ENCODE peak calls at places on chromosome 3, in ten cellular contexts. One of them, this sample, is unnamed.
A peak's percentile ranks its signal among the peaks of the same experiment; 100 is the strongest.

GRCh38 chr3:197495059-197495455 is 60.7 kb downstream of the BDH1 start:
- DNase-seq in activated CD4-positive, alpha-beta T cell treated with anti-CD3 and anti-CD28 coated beads, Interleukin-2, amount 10 ng/mL, durations not matched to agents 7 days and 5 days: no peak
- DNase-seq in GM20000: peak; percentile 54
- DNase-seq in RWPE1: no peak
- DNase-seq in stimulated activated CD8-positive, alpha-beta memory T cell treated with anti-CD3 and anti-CD28 coated beads, Interleukin-12 subunit alpha, Interleukin-12 subunit beta, amount 100 ng/mL, for 4 hours: no peak
- DNase-seq in EH: no peak
- DNase-seq in foreskin fibroblast: no peak
- DNase-seq in NCI-H1436 treated with DMSO at 0.1 percent for 48 hours: no peak
- DNase-seq in HTR-8/SVneo: no peak
- DNase-seq in fibroblast of lung: no peak
- DNase-seq in this sample: no peak

GRCh38 chr3:13022348-13023250 is 50.6 kb downstream of the IQSEC1 start:
- DNase-seq in activated CD4-positive, alpha-beta T cell treated with anti-CD3 and anti-CD28 coated beads, Interleukin-2, amount 10 ng/mL, durations not matched to agents 7 days and 5 days: no peak
- DNase-seq in GM20000: peak; percentile 67
- DNase-seq in RWPE1: no peak
- DNase-seq in stimulated activated CD8-positive, alpha-beta memory T cell treated with anti-CD3 and anti-CD28 coated beads, Interleukin-12 subunit alpha, Interleukin-12 subunit beta, amount 100 ng/mL, for 4 hours: no peak
- DNase-seq in EH: peak; percentile 84
- DNase-seq in foreskin fibroblast: peak; percentile 82
- DNase-seq in NCI-H1436 treated with DMSO at 0.1 percent for 48 hours: no peak
- DNase-seq in HTR-8/SVneo: peak; percentile 87
- DNase-seq in fibroblast of lung: peak; percentile 94
- DNase-seq in this sample: no peak

GRCh38 chr3:27728195-27729087 is 6.3 kb upstream of the EOMES start:
- DNase-seq in activated CD4-positive, alpha-beta T cell treated with anti-CD3 and anti-CD28 coated beads, Interleukin-2, amount 10 ng/mL, durations not matched to agents 7 days and 5 days: no peak
- DNase-seq in GM20000: peak; percentile 30
- DNase-seq in RWPE1: no peak
- DNase-seq in stimulated activated CD8-positive, alpha-beta memory T cell treated with anti-CD3 and anti-CD28 coated beads, Interleukin-12 subunit alpha, Interleukin-12 subunit beta, amount 100 ng/mL, for 4 hours: no peak
- DNase-seq in EH: no peak
- DNase-seq in foreskin fibroblast: peak; percentile 36
- DNase-seq in NCI-H1436 treated with DMSO at 0.1 percent for 48 hours: no peak
- DNase-seq in HTR-8/SVneo: no peak
- DNase-seq in fibroblast of lung: no peak
- DNase-seq in this sample: no peak

GRCh38 chr3:122691195-122691594 is 10.6 kb downstream of the PARP14 start:
- DNase-seq in activated CD4-positive, alpha-beta T cell treated with anti-CD3 and anti-CD28 coated beads, Interleukin-2, amount 10 ng/mL, durations not matched to agents 7 days and 5 days: no peak
- DNase-seq in GM20000: peak; percentile 34
- DNase-seq in RWPE1: peak; percentile 13
- DNase-seq in stimulated activated CD8-positive, alpha-beta memory T cell treated with anti-CD3 and anti-CD28 coated beads, Interleukin-12 subunit alpha, Interleukin-12 subunit beta, amount 100 ng/mL, for 4 hours: no peak
- DNase-seq in EH: peak; percentile 66
- DNase-seq in foreskin fibroblast: peak; percentile 66
- DNase-seq in NCI-H1436 treated with DMSO at 0.1 percent for 48 hours: no peak
- DNase-seq in HTR-8/SVneo: no peak
- DNase-seq in fibroblast of lung: peak; percentile 82
- DNase-seq in this sample: peak; percentile 63

GRCh38 chr3:184016169-184016570 is 1.5 kb downstream of the ABCC5 start:
- DNase-seq in activated CD4-positive, alpha-beta T cell treated with anti-CD3 and anti-CD28 coated beads, Interleukin-2, amount 10 ng/mL, durations not matched to agents 7 days and 5 days: no peak
- DNase-seq in GM20000: no peak
- DNase-seq in RWPE1: no peak
- DNase-seq in stimulated activated CD8-positive, alpha-beta memory T cell treated with anti-CD3 and anti-CD28 coated beads, Interleukin-12 subunit alpha, Interleukin-12 subunit beta, amount 100 ng/mL, for 4 hours: no peak
- DNase-seq in EH: no peak
- DNase-seq in foreskin fibroblast: no peak
- DNase-seq in NCI-H1436 treated with DMSO at 0.1 percent for 48 hours: no peak
- DNase-seq in HTR-8/SVneo: no peak
- DNase-seq in fibroblast of lung: no peak
- DNase-seq in this sample: no peak

GRCh38 chr3:45646051-45646585 is 43.1 kb upstream of the SACM1L start:
- DNase-seq in activated CD4-positive, alpha-beta T cell treated with anti-CD3 and anti-CD28 coated beads, Interleukin-2, amount 10 ng/mL, durations not matched to agents 7 days and 5 days: no peak
- DNase-seq in GM20000: no peak
- DNase-seq in RWPE1: no peak
- DNase-seq in stimulated activated CD8-positive, alpha-beta memory T cell treated with anti-CD3 and anti-CD28 coated beads, Interleukin-12 subunit alpha, Interleukin-12 subunit beta, amount 100 ng/mL, for 4 hours: no peak
- DNase-seq in EH: no peak
- DNase-seq in foreskin fibroblast: no peak
- DNase-seq in NCI-H1436 treated with DMSO at 0.1 percent for 48 hours: no peak
- DNase-seq in HTR-8/SVneo: no peak
- DNase-seq in fibroblast of lung: no peak
- DNase-seq in this sample: no peak

GRCh38 chr3:147318900-147319299 is 87.4 kb downstream of the ZIC4 start:
- DNase-seq in activated CD4-positive, alpha-beta T cell treated with anti-CD3 and anti-CD28 coated beads, Interleukin-2, amount 10 ng/mL, durations not matched to agents 7 days and 5 days: no peak
- DNase-seq in GM20000: no peak
- DNase-seq in RWPE1: no peak
- DNase-seq in stimulated activated CD8-positive, alpha-beta memory T cell treated with anti-CD3 and anti-CD28 coated beads, Interleukin-12 subunit alpha, Interleukin-12 subunit beta, amount 100 ng/mL, for 4 hours: no peak
- DNase-seq in EH: peak; percentile 25
- DNase-seq in foreskin fibroblast: peak; percentile 13
- DNase-seq in NCI-H1436 treated with DMSO at 0.1 percent for 48 hours: no peak
- DNase-seq in HTR-8/SVneo: no peak
- DNase-seq in fibroblast of lung: no peak
- DNase-seq in this sample: no peak

GRCh38 chr3:122929576-122930365 is 97.8 kb downstream of the SEMA5B start:
- DNase-seq in activated CD4-positive, alpha-beta T cell treated with anti-CD3 and anti-CD28 coated beads, Interleukin-2, amount 10 ng/mL, durations not matched to agents 7 days and 5 days: no peak
- DNase-seq in GM20000: no peak
- DNase-seq in RWPE1: no peak
- DNase-seq in stimulated activated CD8-positive, alpha-beta memory T cell treated with anti-CD3 and anti-CD28 coated beads, Interleukin-12 subunit alpha, Interleukin-12 subunit beta, amount 100 ng/mL, for 4 hours: no peak
- DNase-seq in EH: no peak
- DNase-seq in foreskin fibroblast: no peak
- DNase-seq in NCI-H1436 treated with DMSO at 0.1 percent for 48 hours: no peak
- DNase-seq in HTR-8/SVneo: no peak
- DNase-seq in fibroblast of lung: no peak
- DNase-seq in this sample: no peak

GRCh38 chr3:35670408-35670807 is 31.1 kb downstream of the ARPP21 start:
- DNase-seq in activated CD4-positive, alpha-beta T cell treated with anti-CD3 and anti-CD28 coated beads, Interleukin-2, amount 10 ng/mL, durations not matched to agents 7 days and 5 days: no peak
- DNase-seq in GM20000: no peak
- DNase-seq in RWPE1: no peak
- DNase-seq in stimulated activated CD8-positive, alpha-beta memory T cell treated with anti-CD3 and anti-CD28 coated beads, Interleukin-12 subunit alpha, Interleukin-12 subunit beta, amount 100 ng/mL, for 4 hours: no peak
- DNase-seq in EH: no peak
- DNase-seq in foreskin fibroblast: no peak
- DNase-seq in NCI-H1436 treated with DMSO at 0.1 percent for 48 hours: no peak
- DNase-seq in HTR-8/SVneo: no peak
- DNase-seq in fibroblast of lung: no peak
- DNase-seq in this sample: no peak

GRCh38 chr3:86960551-86960950 is 30.4 kb downstream of the VGLL3 start:
- DNase-seq in activated CD4-positive, alpha-beta T cell treated with anti-CD3 and anti-CD28 coated beads, Interleukin-2, amount 10 ng/mL, durations not matched to agents 7 days and 5 days: no peak
- DNase-seq in GM20000: no peak
- DNase-seq in RWPE1: no peak
- DNase-seq in stimulated activated CD8-positive, alpha-beta memory T cell treated with anti-CD3 and anti-CD28 coated beads, Interleukin-12 subunit alpha, Interleukin-12 subunit beta, amount 100 ng/mL, for 4 hours: no peak
- DNase-seq in EH: peak; percentile 46
- DNase-seq in foreskin fibroblast: peak; percentile 43
- DNase-seq in NCI-H1436 treated with DMSO at 0.1 percent for 48 hours: no peak
- DNase-seq in HTR-8/SVneo: no peak
- DNase-seq in fibroblast of lung: peak; percentile 34
- DNase-seq in this sample: no peak

GRCh38 chr3:64138046-64138445 is 87.2 kb downstream of the PRICKLE2 start:
- DNase-seq in activated CD4-positive, alpha-beta T cell treated with anti-CD3 and anti-CD28 coated beads, Interleukin-2, amount 10 ng/mL, durations not matched to agents 7 days and 5 days: no peak
- DNase-seq in GM20000: no peak
- DNase-seq in RWPE1: no peak
- DNase-seq in stimulated activated CD8-positive, alpha-beta memory T cell treated with anti-CD3 and anti-CD28 coated beads, Interleukin-12 subunit alpha, Interleukin-12 subunit beta, amount 100 ng/mL, for 4 hours: no peak
- DNase-seq in EH: peak; percentile 64
- DNase-seq in foreskin fibroblast: peak; percentile 50
- DNase-seq in NCI-H1436 treated with DMSO at 0.1 percent for 48 hours: no peak
- DNase-seq in HTR-8/SVneo: no peak
- DNase-seq in fibroblast of lung: peak; percentile 34
- DNase-seq in this sample: no peak

GRCh38 chr3:118544458-118544857 is 490.2 kb downstream of the IGSF11 start:
- DNase-seq in activated CD4-positive, alpha-beta T cell treated with anti-CD3 and anti-CD28 coated beads, Interleukin-2, amount 10 ng/mL, durations not matched to agents 7 days and 5 days: no peak
- DNase-seq in GM20000: no peak
- DNase-seq in RWPE1: peak; percentile 75
- DNase-seq in stimulated activated CD8-positive, alpha-beta memory T cell treated with anti-CD3 and anti-CD28 coated beads, Interleukin-12 subunit alpha, Interleukin-12 subunit beta, amount 100 ng/mL, for 4 hours: no peak
- DNase-seq in EH: no peak
- DNase-seq in foreskin fibroblast: no peak
- DNase-seq in NCI-H1436 treated with DMSO at 0.1 percent for 48 hours: no peak
- DNase-seq in HTR-8/SVneo: no peak
- DNase-seq in fibroblast of lung: peak; percentile 37
- DNase-seq in this sample: peak; percentile 33

GRCh38 chr3:100650651-100651611 is 41.5 kb downstream of the ADGRG7 start:
- DNase-seq in activated CD4-positive, alpha-beta T cell treated with anti-CD3 and anti-CD28 coated beads, Interleukin-2, amount 10 ng/mL, durations not matched to agents 7 days and 5 days: peak; percentile 43
- DNase-seq in GM20000: peak; percentile 52
- DNase-seq in RWPE1: peak; percentile 53
- DNase-seq in stimulated activated CD8-positive, alpha-beta memory T cell treated with anti-CD3 and anti-CD28 coated beads, Interleukin-12 subunit alpha, Interleukin-12 subunit beta, amount 100 ng/mL, for 4 hours: no peak
- DNase-seq in EH: peak; percentile 71
- DNase-seq in foreskin fibroblast: peak; percentile 76
- DNase-seq in NCI-H1436 treated with DMSO at 0.1 percent for 48 hours: no peak
- DNase-seq in HTR-8/SVneo: peak; percentile 36
- DNase-seq in fibroblast of lung: peak; percentile 69
- DNase-seq in this sample: peak; percentile 63

GRCh38 chr3:43773273-43774104 is 82.8 kb downstream of the ABHD5 start:
- DNase-seq in activated CD4-positive, alpha-beta T cell treated with anti-CD3 and anti-CD28 coated beads, Interleukin-2, amount 10 ng/mL, durations not matched to agents 7 days and 5 days: no peak
- DNase-seq in GM20000: no peak
- DNase-seq in RWPE1: no peak
- DNase-seq in stimulated activated CD8-positive, alpha-beta memory T cell treated with anti-CD3 and anti-CD28 coated beads, Interleukin-12 subunit alpha, Interleukin-12 subunit beta, amount 100 ng/mL, for 4 hours: no peak
- DNase-seq in EH: peak; percentile 47
- DNase-seq in foreskin fibroblast: peak; percentile 43
- DNase-seq in NCI-H1436 treated with DMSO at 0.1 percent for 48 hours: no peak
- DNase-seq in HTR-8/SVneo: no peak
- DNase-seq in fibroblast of lung: peak; percentile 39
- DNase-seq in this sample: no peak

GRCh38 chr3:125129512-125129962 is 73.7 kb upstream of the HEG1 start:
- DNase-seq in activated CD4-positive, alpha-beta T cell treated with anti-CD3 and anti-CD28 coated beads, Interleukin-2, amount 10 ng/mL, durations not matched to agents 7 days and 5 days: no peak
- DNase-seq in GM20000: no peak
- DNase-seq in RWPE1: peak; percentile 94
- DNase-seq in stimulated activated CD8-positive, alpha-beta memory T cell treated with anti-CD3 and anti-CD28 coated beads, Interleukin-12 subunit alpha, Interleukin-12 subunit beta, amount 100 ng/mL, for 4 hours: no peak
- DNase-seq in EH: peak; percentile 99
- DNase-seq in foreskin fibroblast: peak; percentile 98
- DNase-seq in NCI-H1436 treated with DMSO at 0.1 percent for 48 hours: no peak
- DNase-seq in HTR-8/SVneo: peak; percentile 90
- DNase-seq in fibroblast of lung: peak; percentile 100
- DNase-seq in this sample: peak; percentile 73

GRCh38 chr3:63328386-63328785 is 50.3 kb downstream of the SYNPR start:
- DNase-seq in activated CD4-positive, alpha-beta T cell treated with anti-CD3 and anti-CD28 coated beads, Interleukin-2, amount 10 ng/mL, durations not matched to agents 7 days and 5 days: no peak
- DNase-seq in GM20000: no peak
- DNase-seq in RWPE1: no peak
- DNase-seq in stimulated activated CD8-positive, alpha-beta memory T cell treated with anti-CD3 and anti-CD28 coated beads, Interleukin-12 subunit alpha, Interleukin-12 subunit beta, amount 100 ng/mL, for 4 hours: no peak
- DNase-seq in EH: peak; percentile 44
- DNase-seq in foreskin fibroblast: peak; percentile 81
- DNase-seq in NCI-H1436 treated with DMSO at 0.1 percent for 48 hours: no peak
- DNase-seq in HTR-8/SVneo: no peak
- DNase-seq in fibroblast of lung: peak; percentile 62
- DNase-seq in this sample: peak; percentile 24

GRCh38 chr3:31562525-31562924 is 29.8 kb downstream of the STT3B start:
- DNase-seq in activated CD4-positive, alpha-beta T cell treated with anti-CD3 and anti-CD28 coated beads, Interleukin-2, amount 10 ng/mL, durations not matched to agents 7 days and 5 days: peak; percentile 39
- DNase-seq in GM20000: no peak
- DNase-seq in RWPE1: no peak
- DNase-seq in stimulated activated CD8-positive, alpha-beta memory T cell treated with anti-CD3 and anti-CD28 coated beads, Interleukin-12 subunit alpha, Interleukin-12 subunit beta, amount 100 ng/mL, for 4 hours: no peak
- DNase-seq in EH: no peak
- DNase-seq in foreskin fibroblast: no peak
- DNase-seq in NCI-H1436 treated with DMSO at 0.1 percent for 48 hours: no peak
- DNase-seq in HTR-8/SVneo: no peak
- DNase-seq in fibroblast of lung: no peak
- DNase-seq in this sample: no peak

GRCh38 chr3:111903067-111903511 is 44.0 kb downstream of the PHLDB2 start:
- DNase-seq in activated CD4-positive, alpha-beta T cell treated with anti-CD3 and anti-CD28 coated beads, Interleukin-2, amount 10 ng/mL, durations not matched to agents 7 days and 5 days: no peak
- DNase-seq in GM20000: no peak
- DNase-seq in RWPE1: peak; percentile 92
- DNase-seq in stimulated activated CD8-positive, alpha-beta memory T cell treated with anti-CD3 and anti-CD28 coated beads, Interleukin-12 subunit alpha, Interleukin-12 subunit beta, amount 100 ng/mL, for 4 hours: no peak
- DNase-seq in EH: peak; percentile 91
- DNase-seq in foreskin fibroblast: peak; percentile 93
- DNase-seq in NCI-H1436 treated with DMSO at 0.1 percent for 48 hours: no peak
- DNase-seq in HTR-8/SVneo: peak; percentile 64
- DNase-seq in fibroblast of lung: peak; percentile 95
- DNase-seq in this sample: peak; percentile 84

GRCh38 chr3:37054370-37054769 is 61.1 kb downstream of the MLH1 start:
- DNase-seq in activated CD4-positive, alpha-beta T cell treated with anti-CD3 and anti-CD28 coated beads, Interleukin-2, amount 10 ng/mL, durations not matched to agents 7 days and 5 days: no peak
- DNase-seq in GM20000: peak; percentile 62
- DNase-seq in RWPE1: no peak
- DNase-seq in stimulated activated CD8-positive, alpha-beta memory T cell treated with anti-CD3 and anti-CD28 coated beads, Interleukin-12 subunit alpha, Interleukin-12 subunit beta, amount 100 ng/mL, for 4 hours: no peak
- DNase-seq in EH: peak; percentile 89
- DNase-seq in foreskin fibroblast: peak; percentile 57
- DNase-seq in NCI-H1436 treated with DMSO at 0.1 percent for 48 hours: peak; percentile 0
- DNase-seq in HTR-8/SVneo: no peak
- DNase-seq in fibroblast of lung: peak; percentile 70
- DNase-seq in this sample: peak; percentile 66

GRCh38 chr3:187935623-187936156 is 190.4 kb upstream of the BCL6 start:
- DNase-seq in activated CD4-positive, alpha-beta T cell treated with anti-CD3 and anti-CD28 coated beads, Interleukin-2, amount 10 ng/mL, durations not matched to agents 7 days and 5 days: peak; percentile 20
- DNase-seq in GM20000: peak; percentile 62
- DNase-seq in RWPE1: no peak
- DNase-seq in stimulated activated CD8-positive, alpha-beta memory T cell treated with anti-CD3 and anti-CD28 coated beads, Interleukin-12 subunit alpha, Interleukin-12 subunit beta, amount 100 ng/mL, for 4 hours: peak; percentile 12
- DNase-seq in EH: no peak
- DNase-seq in foreskin fibroblast: no peak
- DNase-seq in NCI-H1436 treated with DMSO at 0.1 percent for 48 hours: no peak
- DNase-seq in HTR-8/SVneo: no peak
- DNase-seq in fibroblast of lung: no peak
- DNase-seq in this sample: no peak

GRCh38 chr3:104588442-104588841 is 778.3 kb upstream of the ALCAM start:
- DNase-seq in activated CD4-positive, alpha-beta T cell treated with anti-CD3 and anti-CD28 coated beads, Interleukin-2, amount 10 ng/mL, durations not matched to agents 7 days and 5 days: no peak
- DNase-seq in GM20000: no peak
- DNase-seq in RWPE1: no peak
- DNase-seq in stimulated activated CD8-positive, alpha-beta memory T cell treated with anti-CD3 and anti-CD28 coated beads, Interleukin-12 subunit alpha, Interleukin-12 subunit beta, amount 100 ng/mL, for 4 hours: no peak
- DNase-seq in EH: no peak
- DNase-seq in foreskin fibroblast: no peak
- DNase-seq in NCI-H1436 treated with DMSO at 0.1 percent for 48 hours: no peak
- DNase-seq in HTR-8/SVneo: no peak
- DNase-seq in fibroblast of lung: no peak
- DNase-seq in this sample: no peak

GRCh38 chr3:16439163-16439847 is 74.2 kb downstream of the RFTN1 start:
- DNase-seq in activated CD4-positive, alpha-beta T cell treated with anti-CD3 and anti-CD28 coated beads, Interleukin-2, amount 10 ng/mL, durations not matched to agents 7 days and 5 days: no peak
- DNase-seq in GM20000: no peak
- DNase-seq in RWPE1: no peak
- DNase-seq in stimulated activated CD8-positive, alpha-beta memory T cell treated with anti-CD3 and anti-CD28 coated beads, Interleukin-12 subunit alpha, Interleukin-12 subunit beta, amount 100 ng/mL, for 4 hours: no peak
- DNase-seq in EH: peak; percentile 46
- DNase-seq in foreskin fibroblast: no peak
- DNase-seq in NCI-H1436 treated with DMSO at 0.1 percent for 48 hours: no peak
- DNase-seq in HTR-8/SVneo: no peak
- DNase-seq in fibroblast of lung: peak; percentile 24
- DNase-seq in this sample: no peak

GRCh38 chr3:143070977-143071551 is 48.5 kb upstream of the CHST2 start:
- DNase-seq in activated CD4-positive, alpha-beta T cell treated with anti-CD3 and anti-CD28 coated beads, Interleukin-2, amount 10 ng/mL, durations not matched to agents 7 days and 5 days: no peak
- DNase-seq in GM20000: no peak
- DNase-seq in RWPE1: peak; percentile 64
- DNase-seq in stimulated activated CD8-positive, alpha-beta memory T cell treated with anti-CD3 and anti-CD28 coated beads, Interleukin-12 subunit alpha, Interleukin-12 subunit beta, amount 100 ng/mL, for 4 hours: no peak
- DNase-seq in EH: peak; percentile 89
- DNase-seq in foreskin fibroblast: peak; percentile 89
- DNase-seq in NCI-H1436 treated with DMSO at 0.1 percent for 48 hours: no peak
- DNase-seq in HTR-8/SVneo: no peak
- DNase-seq in fibroblast of lung: peak; percentile 80
- DNase-seq in this sample: no peak

GRCh38 chr3:37892917-37893595 is 31.4 kb downstream of the CTDSPL start:
- DNase-seq in activated CD4-positive, alpha-beta T cell treated with anti-CD3 and anti-CD28 coated beads, Interleukin-2, amount 10 ng/mL, durations not matched to agents 7 days and 5 days: no peak
- DNase-seq in GM20000: no peak
- DNase-seq in RWPE1: no peak
- DNase-seq in stimulated activated CD8-positive, alpha-beta memory T cell treated with anti-CD3 and anti-CD28 coated beads, Interleukin-12 subunit alpha, Interleukin-12 subunit beta, amount 100 ng/mL, for 4 hours: no peak
- DNase-seq in EH: peak; percentile 21
- DNase-seq in foreskin fibroblast: peak; percentile 37
- DNase-seq in NCI-H1436 treated with DMSO at 0.1 percent for 48 hours: no peak
- DNase-seq in HTR-8/SVneo: no peak
- DNase-seq in fibroblast of lung: no peak
- DNase-seq in this sample: no peak

GRCh38 chr3:54988302-54989022 is 60.6 kb upstream of the LRTM1 start:
- DNase-seq in activated CD4-positive, alpha-beta T cell treated with anti-CD3 and anti-CD28 coated beads, Interleukin-2, amount 10 ng/mL, durations not matched to agents 7 days and 5 days: no peak
- DNase-seq in GM20000: no peak
- DNase-seq in RWPE1: no peak
- DNase-seq in stimulated activated CD8-positive, alpha-beta memory T cell treated with anti-CD3 and anti-CD28 coated beads, Interleukin-12 subunit alpha, Interleukin-12 subunit beta, amount 100 ng/mL, for 4 hours: no peak
- DNase-seq in EH: peak; percentile 93
- DNase-seq in foreskin fibroblast: peak; percentile 91
- DNase-seq in NCI-H1436 treated with DMSO at 0.1 percent for 48 hours: no peak
- DNase-seq in HTR-8/SVneo: peak; percentile 21
- DNase-seq in fibroblast of lung: peak; percentile 85
- DNase-seq in this sample: no peak

GRCh38 chr3:49805367-49805782 is 2.3 kb downstream of the INKA1 start:
- DNase-seq in activated CD4-positive, alpha-beta T cell treated with anti-CD3 and anti-CD28 coated beads, Interleukin-2, amount 10 ng/mL, durations not matched to agents 7 days and 5 days: no peak
- DNase-seq in GM20000: peak; percentile 48
- DNase-seq in RWPE1: no peak
- DNase-seq in stimulated activated CD8-positive, alpha-beta memory T cell treated with anti-CD3 and anti-CD28 coated beads, Interleukin-12 subunit alpha, Interleukin-12 subunit beta, amount 100 ng/mL, for 4 hours: no peak
- DNase-seq in EH: peak; percentile 69
- DNase-seq in foreskin fibroblast: peak; percentile 94
- DNase-seq in NCI-H1436 treated with DMSO at 0.1 percent for 48 hours: no peak
- DNase-seq in HTR-8/SVneo: no peak
- DNase-seq in fibroblast of lung: peak; percentile 21
- DNase-seq in this sample: no peak

GRCh38 chr3:152559246-152559645 is 275.7 kb upstream of the P2RY1 start:
- DNase-seq in activated CD4-positive, alpha-beta T cell treated with anti-CD3 and anti-CD28 coated beads, Interleukin-2, amount 10 ng/mL, durations not matched to agents 7 days and 5 days: no peak
- DNase-seq in GM20000: no peak
- DNase-seq in RWPE1: no peak
- DNase-seq in stimulated activated CD8-positive, alpha-beta memory T cell treated with anti-CD3 and anti-CD28 coated beads, Interleukin-12 subunit alpha, Interleukin-12 subunit beta, amount 100 ng/mL, for 4 hours: no peak
- DNase-seq in EH: no peak
- DNase-seq in foreskin fibroblast: no peak
- DNase-seq in NCI-H1436 treated with DMSO at 0.1 percent for 48 hours: no peak
- DNase-seq in HTR-8/SVneo: no peak
- DNase-seq in fibroblast of lung: no peak
- DNase-seq in this sample: no peak

GRCh38 chr3:194384569-194385001 is 14.5 kb downstream of the GP5 start:
- DNase-seq in activated CD4-positive, alpha-beta T cell treated with anti-CD3 and anti-CD28 coated beads, Interleukin-2, amount 10 ng/mL, durations not matched to agents 7 days and 5 days: no peak
- DNase-seq in GM20000: no peak
- DNase-seq in RWPE1: no peak
- DNase-seq in stimulated activated CD8-positive, alpha-beta memory T cell treated with anti-CD3 and anti-CD28 coated beads, Interleukin-12 subunit alpha, Interleukin-12 subunit beta, amount 100 ng/mL, for 4 hours: no peak
- DNase-seq in EH: no peak
- DNase-seq in foreskin fibroblast: no peak
- DNase-seq in NCI-H1436 treated with DMSO at 0.1 percent for 48 hours: no peak
- DNase-seq in HTR-8/SVneo: no peak
- DNase-seq in fibroblast of lung: no peak
- DNase-seq in this sample: no peak